ENCODE peak calls at places on chromosomes 7 and 10, in seven cellular contexts. One of them, this sample, is unnamed.

GRCh38 chr7:79897166-79897565 is 237.5 kb upstream of the GNAI1 start:
- DNase-seq in SJSA1: no peak
- DNase-seq in PC-9: no peak
- DNase-seq in astrocyte of the spinal cord: no peak
- DNase-seq in ACHN: no peak
- DNase-seq in NCI-H187 treated with DMSO at 0.1 percent for 48 hours: no peak
- DNase-seq in stimulated activated CD4-positive, alpha-beta T cell treated with anti-CD3 and anti-CD28 coated beads, Interleukin-1b, Interleukin-23, amount 100 ng/mL, for 24 hours: no peak
- DNase-seq in this sample: no peak

GRCh38 chr7:5333121-5334050 is 50.6 kb downstream of the SLC29A4 start:
- DNase-seq in SJSA1: no peak
- DNase-seq in PC-9: no peak
- DNase-seq in astrocyte of the spinal cord: no peak
- DNase-seq in ACHN: no peak
- DNase-seq in NCI-H187 treated with DMSO at 0.1 percent for 48 hours: no peak
- DNase-seq in stimulated activated CD4-positive, alpha-beta T cell treated with anti-CD3 and anti-CD28 coated beads, Interleukin-1b, Interleukin-23, amount 100 ng/mL, for 24 hours: no peak
- DNase-seq in this sample: no peak

GRCh38 chr7:118152632-118153031 is 31.3 kb upstream of the LSM8 start:
- DNase-seq in SJSA1: no peak
- DNase-seq in PC-9: no peak
- DNase-seq in astrocyte of the spinal cord: no peak
- DNase-seq in ACHN: no peak
- DNase-seq in NCI-H187 treated with DMSO at 0.1 percent for 48 hours: no peak
- DNase-seq in stimulated activated CD4-positive, alpha-beta T cell treated with anti-CD3 and anti-CD28 coated beads, Interleukin-1b, Interleukin-23, amount 100 ng/mL, for 24 hours: no peak
- DNase-seq in this sample: no peak

GRCh38 chr7:14859267-14859666 is 43.3 kb downstream of the DGKB start:
- DNase-seq in SJSA1: no peak
- DNase-seq in PC-9: no peak
- DNase-seq in astrocyte of the spinal cord: no peak
- DNase-seq in ACHN: no peak
- DNase-seq in NCI-H187 treated with DMSO at 0.1 percent for 48 hours: no peak
- DNase-seq in stimulated activated CD4-positive, alpha-beta T cell treated with anti-CD3 and anti-CD28 coated beads, Interleukin-1b, Interleukin-23, amount 100 ng/mL, for 24 hours: no peak
- DNase-seq in this sample: no peak

GRCh38 chr7:73971315-73971700 is 56.7 kb upstream of the ELN start:
- DNase-seq in SJSA1: no peak
- DNase-seq in PC-9: no peak
- DNase-seq in astrocyte of the spinal cord: no peak
- DNase-seq in ACHN: no peak
- DNase-seq in NCI-H187 treated with DMSO at 0.1 percent for 48 hours: no peak
- DNase-seq in stimulated activated CD4-positive, alpha-beta T cell treated with anti-CD3 and anti-CD28 coated beads, Interleukin-1b, Interleukin-23, amount 100 ng/mL, for 24 hours: no peak
- DNase-seq in this sample: no peak

GRCh38 chr7:42673951-42674350 is 237.9 kb downstream of the C7orf25 start:
- DNase-seq in SJSA1: no peak
- DNase-seq in PC-9: no peak
- DNase-seq in astrocyte of the spinal cord: no peak
- DNase-seq in ACHN: no peak
- DNase-seq in NCI-H187 treated with DMSO at 0.1 percent for 48 hours: no peak
- DNase-seq in stimulated activated CD4-positive, alpha-beta T cell treated with anti-CD3 and anti-CD28 coated beads, Interleukin-1b, Interleukin-23, amount 100 ng/mL, for 24 hours: no peak
- DNase-seq in this sample: no peak

GRCh38 chr10:1631282-1631681 is 106.0 kb downstream of the ADARB2 start:
- DNase-seq in SJSA1: no peak
- DNase-seq in PC-9: no peak
- DNase-seq in astrocyte of the spinal cord: no peak
- DNase-seq in ACHN: no peak
- DNase-seq in NCI-H187 treated with DMSO at 0.1 percent for 48 hours: no peak
- DNase-seq in stimulated activated CD4-positive, alpha-beta T cell treated with anti-CD3 and anti-CD28 coated beads, Interleukin-1b, Interleukin-23, amount 100 ng/mL, for 24 hours: no peak
- DNase-seq in this sample: no peak

GRCh38 chr10:97922378-97922758 is 72.7 kb downstream of the GOLGA7B start:
- DNase-seq in SJSA1: no peak
- DNase-seq in PC-9: no peak
- DNase-seq in astrocyte of the spinal cord: no peak
- DNase-seq in ACHN: no peak
- DNase-seq in NCI-H187 treated with DMSO at 0.1 percent for 48 hours: no peak
- DNase-seq in stimulated activated CD4-positive, alpha-beta T cell treated with anti-CD3 and anti-CD28 coated beads, Interleukin-1b, Interleukin-23, amount 100 ng/mL, for 24 hours: no peak
- DNase-seq in this sample: no peak

GRCh38 chr10:100979821-100980272 is 7.5 kb downstream of the MRPL43 start:
- DNase-seq in SJSA1: no peak
- DNase-seq in PC-9: no peak
- DNase-seq in astrocyte of the spinal cord: no peak
- DNase-seq in ACHN: no peak
- DNase-seq in NCI-H187 treated with DMSO at 0.1 percent for 48 hours: no peak
- DNase-seq in stimulated activated CD4-positive, alpha-beta T cell treated with anti-CD3 and anti-CD28 coated beads, Interleukin-1b, Interleukin-23, amount 100 ng/mL, for 24 hours: no peak
- DNase-seq in this sample: no peak

GRCh38 chr7:137898839-137899681 is 52.3 kb upstream of the DGKI start:
- DNase-seq in SJSA1: peak; percentile 60
- DNase-seq in PC-9: peak; percentile 78
- DNase-seq in astrocyte of the spinal cord: peak; percentile 74
- DNase-seq in ACHN: peak; percentile 86
- DNase-seq in NCI-H187 treated with DMSO at 0.1 percent for 48 hours: no peak
- DNase-seq in stimulated activated CD4-positive, alpha-beta T cell treated with anti-CD3 and anti-CD28 coated beads, Interleukin-1b, Interleukin-23, amount 100 ng/mL, for 24 hours: peak; percentile 60
- DNase-seq in this sample: peak; percentile 67

GRCh38 chr10:6920072-6921019 is 340.3 kb upstream of the PRKCQ start:
- DNase-seq in SJSA1: no peak
- DNase-seq in PC-9: peak; percentile 31
- DNase-seq in astrocyte of the spinal cord: peak; percentile 55
- DNase-seq in ACHN: peak; percentile 24
- DNase-seq in NCI-H187 treated with DMSO at 0.1 percent for 48 hours: no peak
- DNase-seq in stimulated activated CD4-positive, alpha-beta T cell treated with anti-CD3 and anti-CD28 coated beads, Interleukin-1b, Interleukin-23, amount 100 ng/mL, for 24 hours: peak; percentile 62
- DNase-seq in this sample: no peak

GRCh38 chr7:28378574-28379149 is 33.7 kb upstream of the CREB5 start:
- DNase-seq in SJSA1: no peak
- DNase-seq in PC-9: no peak
- DNase-seq in astrocyte of the spinal cord: no peak
- DNase-seq in ACHN: peak; percentile 60
- DNase-seq in NCI-H187 treated with DMSO at 0.1 percent for 48 hours: no peak
- DNase-seq in stimulated activated CD4-positive, alpha-beta T cell treated with anti-CD3 and anti-CD28 coated beads, Interleukin-1b, Interleukin-23, amount 100 ng/mL, for 24 hours: no peak
- DNase-seq in this sample: no peak

GRCh38 chr10:96638696-96639095 is 51.9 kb upstream of the TM9SF3 start:
- DNase-seq in SJSA1: no peak
- DNase-seq in PC-9: no peak
- DNase-seq in astrocyte of the spinal cord: no peak
- DNase-seq in ACHN: no peak
- DNase-seq in NCI-H187 treated with DMSO at 0.1 percent for 48 hours: no peak
- DNase-seq in stimulated activated CD4-positive, alpha-beta T cell treated with anti-CD3 and anti-CD28 coated beads, Interleukin-1b, Interleukin-23, amount 100 ng/mL, for 24 hours: no peak
- DNase-seq in this sample: no peak

GRCh38 chr10:2037966-2038493 is 300.7 kb upstream of the ADARB2 start:
- DNase-seq in SJSA1: no peak
- DNase-seq in PC-9: no peak
- DNase-seq in astrocyte of the spinal cord: no peak
- DNase-seq in ACHN: peak; percentile 32
- DNase-seq in NCI-H187 treated with DMSO at 0.1 percent for 48 hours: no peak
- DNase-seq in stimulated activated CD4-positive, alpha-beta T cell treated with anti-CD3 and anti-CD28 coated beads, Interleukin-1b, Interleukin-23, amount 100 ng/mL, for 24 hours: no peak
- DNase-seq in this sample: no peak

GRCh38 chr10:86264481-86265231 is 101.9 kb downstream of the GRID1 start:
- DNase-seq in SJSA1: no peak
- DNase-seq in PC-9: no peak
- DNase-seq in astrocyte of the spinal cord: no peak
- DNase-seq in ACHN: no peak
- DNase-seq in NCI-H187 treated with DMSO at 0.1 percent for 48 hours: no peak
- DNase-seq in stimulated activated CD4-positive, alpha-beta T cell treated with anti-CD3 and anti-CD28 coated beads, Interleukin-1b, Interleukin-23, amount 100 ng/mL, for 24 hours: no peak
- DNase-seq in this sample: no peak

GRCh38 chr7:150955519-150956394 is 22.4 kb downstream of the KCNH2 start:
- DNase-seq in SJSA1: no peak
- DNase-seq in PC-9: no peak
- DNase-seq in astrocyte of the spinal cord: no peak
- DNase-seq in ACHN: no peak
- DNase-seq in NCI-H187 treated with DMSO at 0.1 percent for 48 hours: no peak
- DNase-seq in stimulated activated CD4-positive, alpha-beta T cell treated with anti-CD3 and anti-CD28 coated beads, Interleukin-1b, Interleukin-23, amount 100 ng/mL, for 24 hours: no peak
- DNase-seq in this sample: no peak

GRCh38 chr7:93977551-93977950 is 26.6 kb downstream of the BET1 start:
- DNase-seq in SJSA1: no peak
- DNase-seq in PC-9: no peak
- DNase-seq in astrocyte of the spinal cord: no peak
- DNase-seq in ACHN: no peak
- DNase-seq in NCI-H187 treated with DMSO at 0.1 percent for 48 hours: no peak
- DNase-seq in stimulated activated CD4-positive, alpha-beta T cell treated with anti-CD3 and anti-CD28 coated beads, Interleukin-1b, Interleukin-23, amount 100 ng/mL, for 24 hours: no peak
- DNase-seq in this sample: no peak

GRCh38 chr7:133705596-133705995 is 421.5 kb upstream of the LRGUK start:
- DNase-seq in SJSA1: peak; percentile 65
- DNase-seq in PC-9: peak; percentile 9
- DNase-seq in astrocyte of the spinal cord: peak; percentile 62
- DNase-seq in ACHN: peak; percentile 84
- DNase-seq in NCI-H187 treated with DMSO at 0.1 percent for 48 hours: no peak
- DNase-seq in stimulated activated CD4-positive, alpha-beta T cell treated with anti-CD3 and anti-CD28 coated beads, Interleukin-1b, Interleukin-23, amount 100 ng/mL, for 24 hours: no peak
- DNase-seq in this sample: no peak

GRCh38 chr7:80826520-80827237 is 92.2 kb downstream of the SEMA3C start:
- DNase-seq in SJSA1: no peak
- DNase-seq in PC-9: peak; percentile 17
- DNase-seq in astrocyte of the spinal cord: peak; percentile 86
- DNase-seq in ACHN: no peak
- DNase-seq in NCI-H187 treated with DMSO at 0.1 percent for 48 hours: no peak
- DNase-seq in stimulated activated CD4-positive, alpha-beta T cell treated with anti-CD3 and anti-CD28 coated beads, Interleukin-1b, Interleukin-23, amount 100 ng/mL, for 24 hours: no peak
- DNase-seq in this sample: no peak

This sample was measured in smooth muscle cell of the brain vasculature.